ENCODE peak calls at places on chromosomes 2 and 18, in six cellular contexts. G, C, R, L, U and J are unnamed samples.

GRCh38 chr2:68811364-68811763 is 59.8 kb downstream of the BMP10 start:
- DNase-seq in C (no peak), G (no peak), R (no peak), U (no peak), L (no peak), J (no peak)

GRCh38 chr2:209771474-209772292 is at the start of gene UNC80:
- DNase-seq in L (peak; percentile 17), U (no peak), C (peak; percentile 64), G (peak; percentile 19), R (peak; percentile 50), J (peak; percentile 62)

GRCh38 chr2:69100220-69100723 is 87.3 kb downstream of the ANTXR1 start:
- DNase-seq in C (peak; percentile 74), R (no peak), G (no peak), L (no peak), U (no peak), J (no peak)

GRCh38 chr2:60936757-60937156 is 55.4 kb downstream of the REL start:
- DNase-seq in R (no peak), U (no peak), G (no peak), C (no peak), L (no peak), J (no peak)

GRCh38 chr2:187055463-187055862 is 206.5 kb upstream of the ZSWIM2 start:
- DNase-seq in G (no peak), U (no peak), R (no peak), L (peak; percentile 15), C (no peak), J (no peak)

GRCh38 chr18:21179590-21180220 is 62.3 kb upstream of the GREB1L start:
- DNase-seq in U (no peak), L (peak; percentile 52), R (peak; percentile 48), C (no peak), G (peak; percentile 52), J (peak; percentile 34)

GRCh38 chr2:134139615-134140014 is 114.3 kb upstream of the MGAT5 start:
- DNase-seq in R (no peak), L (no peak), U (no peak), G (no peak), C (no peak), J (no peak)

GRCh38 chr2:109468893-109469292 is 144.9 kb downstream of the SEPTIN10 start:
- DNase-seq in L (no peak), U (no peak), C (peak; percentile 35), R (no peak), G (no peak), J (peak; percentile 38)

GRCh38 chr2:23620841-23621341 is 235.9 kb downstream of the KLHL29 start:
- DNase-seq in U (no peak), L (no peak), C (peak; percentile 87), R (no peak), G (no peak), J (no peak)

GRCh38 chr2:120859814-120860578 is 124.3 kb downstream of the GLI2 start:
- DNase-seq in C (no peak), R (no peak), G (no peak), U (no peak), L (no peak), J (no peak)

GRCh38 chr2:30266051-30266621 is 34.8 kb downstream of the LBH start:
- DNase-seq in U (no peak), L (no peak), R (no peak), C (no peak), G (no peak), J (peak; percentile 36)

GRCh38 chr18:48687694-48688042 is 148.8 kb downstream of the CTIF start:
- DNase-seq in C (peak; percentile 51), G (no peak), U (no peak), R (no peak), L (no peak), J (no peak)
- TF ChIP-seq EP300 in C (no peak), G (no peak), U (no peak), R (no peak), L (no peak), J (peak; percentile 59)

GRCh38 chr18:49114556-49114955 is 163.8 kb upstream of the SMAD7 start:
- DNase-seq in R (no peak), C (no peak), L (no peak), U (no peak), G (no peak), J (no peak)

GRCh38 chr18:49112031-49112430 is 161.3 kb upstream of the SMAD7 start:
- DNase-seq in U (no peak), R (no peak), C (no peak), L (no peak), G (no peak), J (no peak)

GRCh38 chr18:49112664-49113063 is 161.9 kb upstream of the SMAD7 start:
- DNase-seq in R (no peak), C (no peak), G (no peak), U (no peak), L (no peak), J (no peak)

GRCh38 chr18:49109565-49110251 is 158.9 kb upstream of the SMAD7 start:
- DNase-seq in G (no peak), C (no peak), R (no peak), U (no peak), L (no peak), J (no peak)

DNA sequence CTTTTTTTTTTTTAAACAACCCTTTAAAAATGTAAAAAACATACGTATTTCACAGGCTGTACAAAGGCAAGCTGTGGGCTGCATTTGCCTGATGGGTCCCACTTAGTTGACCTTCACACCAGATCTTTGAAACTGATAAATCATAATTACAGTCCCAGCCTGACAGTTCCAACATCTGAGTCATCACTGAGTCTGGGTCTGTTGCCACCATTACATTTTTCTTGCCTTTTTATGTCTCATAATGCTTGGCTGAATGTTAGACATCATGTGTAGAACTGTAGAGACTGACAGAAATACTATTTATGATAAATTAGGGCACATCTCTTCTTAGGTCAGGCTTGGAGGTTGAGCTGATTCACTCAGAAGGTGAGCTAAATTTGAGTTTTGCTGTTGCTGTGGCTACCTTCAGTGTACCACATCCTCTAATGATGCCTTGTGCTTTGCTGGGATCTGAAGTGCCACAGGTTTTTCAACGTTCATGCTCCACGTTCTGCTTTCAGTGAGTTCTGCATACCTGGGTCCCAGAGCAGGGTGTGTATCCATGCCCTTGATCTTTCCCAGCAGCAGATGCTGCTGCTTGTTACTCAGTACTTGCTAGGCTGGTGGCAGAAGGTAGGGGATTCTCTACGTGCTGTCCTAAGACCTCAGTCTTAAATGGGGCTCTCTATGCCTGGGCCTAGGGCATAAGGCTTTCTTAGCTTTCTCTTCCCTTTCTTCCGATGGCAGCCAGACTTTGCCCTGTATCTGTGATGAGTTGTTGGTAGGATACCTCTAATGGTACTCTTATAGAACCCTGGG is 160.6 kb upstream of the SMAD7 start:
- DNase-seq in U (no peak), L (peak; percentile 20), C (no peak), R (no peak), G (no peak), J (no peak)
- TF ChIP-seq EP300 in U (no peak), L (no peak), C (no peak), R (no peak), G (no peak), J (no peak)

DNA sequence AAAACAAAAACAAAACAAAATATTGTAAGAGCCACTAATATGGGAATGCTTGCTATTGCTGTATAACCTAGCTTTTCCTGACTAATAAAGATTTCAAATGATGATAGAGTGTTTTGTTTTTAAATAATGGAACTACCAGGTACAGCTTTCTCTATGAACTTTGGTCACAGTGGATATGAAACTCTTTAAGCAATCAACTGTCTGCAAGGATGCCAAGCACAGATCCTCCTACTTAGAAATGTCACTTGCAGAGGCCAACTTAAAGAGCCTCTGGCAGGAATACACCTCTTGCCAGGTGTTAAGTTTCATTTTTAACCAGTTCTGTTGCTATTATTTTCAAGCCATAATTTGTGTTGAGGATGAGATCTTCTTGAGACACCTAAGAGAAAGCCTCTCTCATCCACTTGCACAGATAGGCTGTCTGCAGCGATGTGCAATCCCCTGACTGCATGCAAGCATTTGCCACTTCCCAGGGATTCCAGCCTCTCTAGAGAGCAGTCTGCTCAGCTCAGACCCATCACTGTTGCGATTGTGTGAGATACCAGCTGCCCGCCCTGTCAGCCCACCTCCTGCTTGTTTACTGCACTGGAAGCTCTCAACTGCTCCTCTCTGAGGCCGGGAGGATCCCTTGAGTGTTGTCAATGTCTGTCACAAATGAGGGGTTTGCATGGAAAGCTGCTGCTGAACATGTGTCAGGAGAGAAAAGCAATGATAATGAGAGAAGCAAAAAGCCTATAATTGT is 86.1 kb upstream of the SCG2 start:
- DNase-seq in C (no peak), U (no peak), G (no peak), R (no peak), L (no peak), J (no peak)
- TF ChIP-seq EP300 in C (no peak), U (no peak), G (no peak), R (no peak), L (no peak), J (no peak)

GRCh38 chr2:15262792-15263191 is 298.3 kb downstream of the NBAS start:
- DNase-seq in C (no peak), R (no peak), U (no peak), G (no peak), L (no peak), J (no peak)
- TF ChIP-seq EP300 in C (no peak), R (no peak), U (no peak), G (no peak), L (no peak), J (no peak)

GRCh38 chr2:45904267-45904921 is 252.9 kb downstream of the PRKCE start:
- DNase-seq in U (no peak), L (no peak), C (no peak), R (no peak), G (no peak), J (no peak)
- TF ChIP-seq EP300 in U (no peak), L (no peak), C (no peak), R (no peak), G (no peak), J (no peak)

GRCh38 chr18:58287626-58288289 is 243.7 kb downstream of the NEDD4L start:
- DNase-seq in C (no peak), G (peak; percentile 30), U (no peak), L (peak; percentile 81), R (no peak), J (peak; percentile 51)

GRCh38 chr18:58284699-58285490 is 240.9 kb downstream of the NEDD4L start:
- DNase-seq in U (no peak), L (no peak), G (no peak), C (no peak), R (no peak), J (no peak)

GRCh38 chr18:58286793-58287625 is 243.0 kb downstream of the NEDD4L start:
- DNase-seq in G (no peak), U (no peak), L (peak; percentile 68), R (no peak), C (no peak), J (no peak)

GRCh38 chr18:58288922-58289797 is 245.1 kb downstream of the NEDD4L start:
- DNase-seq in G (no peak), U (no peak), L (no peak), C (no peak), R (no peak), J (no peak)

GRCh38 chr18:58285731-58286130 is 241.7 kb downstream of the NEDD4L start:
- DNase-seq in C (no peak), L (peak; percentile 46), R (no peak), U (no peak), G (no peak), J (no peak)
- TF ChIP-seq EP300 in C (no peak), L (peak; percentile 76), R (no peak), U (no peak), G (no peak), J (no peak)

DNA sequence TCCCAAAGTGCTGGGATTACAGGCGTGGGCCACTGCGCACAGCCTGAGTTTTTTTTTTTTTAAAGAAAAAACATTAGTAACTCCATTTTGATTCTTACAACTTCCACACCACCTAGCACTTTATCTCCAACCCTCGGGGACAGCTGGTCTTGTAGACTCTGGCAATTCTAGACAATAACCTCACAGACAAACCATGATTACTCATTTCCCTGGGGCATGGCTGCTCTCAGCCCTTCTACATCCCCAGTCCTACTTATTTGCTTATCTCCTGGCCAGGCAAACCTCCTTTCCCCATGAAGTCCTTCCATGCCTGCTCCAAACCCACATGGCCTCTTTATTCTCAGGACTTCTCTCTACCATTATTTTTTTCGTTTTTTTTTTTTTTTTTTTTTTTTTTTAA is 91.1 kb downstream of the ACTR3 start:
- DNase-seq in C (no peak), R (no peak), G (no peak), U (no peak), L (no peak), J (no peak)
- TF ChIP-seq EP300 in C (no peak), R (no peak), G (no peak), U (no peak), L (no peak), J (no peak)